ENCODE peak calls at places on chromosome 5, in ten cellular contexts. U is uterus; L is activated T-cell treated with anti-CD3 and anti-CD28 coated beads, Interleukin-2, amount 50 U/mL, for 72 hours; H is MCF 10A; V is AG08396; Y is globus pallidus; P is PC-3; Q is activated naive CD8-positive, alpha-beta T cell treated with anti-CD3 and anti-CD28 coated beads, Interleukin-2, amount 50 U/mL, for 16 hours; O is brain microvascular endothelial cell; W is stimulated activated CD4-positive, alpha-beta T cell treated with anti-CD3 and anti-CD28 coated beads, Interleukin-12 subunit alpha, Interleukin-12 subunit beta, amount 100 ng/mL, for 24 hours. G is an unnamed sample.
A peak's percentile ranks its signal among the peaks of the same experiment; 100 is the strongest.

GRCh38 chr5:56384186-56384585 is 151.1 kb upstream of the ANKRD55 start:
- DNase-seq in U (peak; percentile 22), H (no peak), Y (no peak), Q (no peak), O (no peak), L (no peak), P (no peak), W (no peak), V (no peak), G (no peak)

GRCh38 chr5:2633992-2634391 is 117.5 kb downstream of the IRX2 start:
- DNase-seq in V (no peak), P (peak; percentile 39), W (no peak), O (no peak), L (no peak), Q (no peak), H (peak; percentile 80), Y (no peak), U (no peak), G (no peak)

GRCh38 chr5:97231025-97231636 is 48.1 kb upstream of the RIOK2 start:
- DNase-seq in O (peak; percentile 82), W (no peak), Y (peak; percentile 82), V (peak; percentile 50), H (peak; percentile 77), L (peak; percentile 28), P (peak; percentile 79), U (peak; percentile 20), Q (no peak), G (peak; percentile 79)

GRCh38 chr5:120564013-120564412 is 99.9 kb downstream of the PRR16 start:
- DNase-seq in Q (no peak), L (no peak), W (no peak), U (no peak), P (no peak), Y (no peak), H (peak; percentile 35), V (no peak), O (no peak), G (no peak)

GRCh38 chr5:148393390-148393741 is 9.6 kb downstream of the FBXO38 start:
- DNase-seq in Q (no peak), H (no peak), O (no peak), V (no peak), P (no peak), Y (no peak), L (no peak), U (no peak), W (no peak), G (peak; percentile 43)

GRCh38 chr5:150514708-150515211 is 6.8 kb downstream of the NDST1 start:
- DNase-seq in Q (no peak), L (no peak), P (peak; percentile 62), O (peak; percentile 57), W (no peak), Y (no peak), H (peak; percentile 52), U (no peak), V (no peak), G (no peak)

GRCh38 chr5:53473644-53474043 is 6.8 kb upstream of the FST start:
- DNase-seq in Y (no peak), H (no peak), P (no peak), U (no peak), W (no peak), V (no peak), O (no peak), Q (no peak), L (no peak), G (no peak)

GRCh38 chr5:173830421-173830820 is 57.7 kb upstream of the CPEB4 start:
- DNase-seq in Q (no peak), W (no peak), Y (no peak), V (no peak), H (no peak), U (no peak), L (no peak), O (no peak), P (no peak), G (no peak)

GRCh38 chr5:87598460-87598859 is 185.7 kb upstream of the CCNH start:
- DNase-seq in Y (no peak), H (no peak), W (no peak), P (no peak), O (no peak), L (no peak), U (no peak), Q (no peak), V (no peak), G (no peak)

GRCh38 chr5:61311836-61312808 is 19.9 kb upstream of the ZSWIM6 start:
- DNase-seq in H (peak; percentile 87), V (no peak), W (no peak), Y (no peak), U (no peak), Q (no peak), O (peak; percentile 75), L (no peak), P (peak; percentile 95), G (no peak)

GRCh38 chr5:84301535-84301934 is 83.1 kb downstream of the EDIL3 start:
- DNase-seq in Q (no peak), O (no peak), P (peak; percentile 77), L (no peak), Y (no peak), U (no peak), V (no peak), H (no peak), W (no peak), G (peak; percentile 74)

GRCh38 chr5:57179262-57179960 is 5.6 kb downstream of the GPBP1 start:
- DNase-seq in Y (no peak), P (no peak), V (no peak), W (no peak), O (no peak), L (no peak), U (no peak), H (no peak), Q (no peak), G (no peak)

GRCh38 chr5:140189977-140190867 is 15.2 kb downstream of the CYSTM1 start:
- DNase-seq in Q (no peak), P (no peak), L (no peak), W (no peak), V (peak; percentile 34), U (no peak), H (no peak), O (peak; percentile 83), Y (no peak), G (peak; percentile 59)

GRCh38 chr5:131959906-131960305 is 14.4 kb upstream of the MEIKIN start:
- DNase-seq in H (no peak), P (peak; percentile 5), V (no peak), W (no peak), Q (no peak), L (no peak), Y (no peak), U (no peak), O (no peak), G (no peak)

GRCh38 chr5:151115272-151115905 is 34.6 kb upstream of the TNIP1 start:
- DNase-seq in L (peak; percentile 78), Q (peak; percentile 43), V (peak; percentile 72), O (peak; percentile 46), Y (peak; percentile 53), P (peak; percentile 77), H (peak; percentile 78), W (peak; percentile 65), U (peak; percentile 80), G (peak; percentile 65)

GRCh38 chr5:132369471-132370240 is at the start of gene SLC22A5:
- DNase-seq in L (peak; percentile 84), W (peak; percentile 49), H (peak; percentile 84), Q (peak; percentile 52), V (peak; percentile 87), U (peak; percentile 63), Y (peak; percentile 37), P (peak; percentile 76), O (no peak), G (peak; percentile 62)

GRCh38 chr5:24381861-24382460 is 262.8 kb downstream of the CDH10 start:
- DNase-seq in P (no peak), H (no peak), V (no peak), Q (no peak), U (no peak), O (no peak), L (no peak), Y (no peak), W (no peak), G (no peak)

GRCh38 chr5:131671409-131671808 is 36.4 kb upstream of the RAPGEF6 start:
- DNase-seq in Y (peak; percentile 25), V (no peak), H (no peak), Q (no peak), L (no peak), U (no peak), O (no peak), P (no peak), W (no peak), G (no peak)

GRCh38 chr5:155794801-155795200 is 532.2 kb upstream of the SGCD start:
- DNase-seq in U (no peak), O (no peak), P (no peak), H (no peak), Q (no peak), W (no peak), Y (no peak), V (no peak), L (no peak), G (no peak)

GRCh38 chr5:75510836-75511434 is 494 bp downstream of the CERT1 start:
- DNase-seq in W (no peak), H (peak; percentile 29), U (no peak), O (peak; percentile 35), Q (no peak), Y (peak; percentile 36), L (peak; percentile 57), V (peak; percentile 37), P (peak; percentile 5), G (no peak)

GRCh38 chr5:109053995-109054417 is 306.3 kb downstream of the FER start:
- DNase-seq in Y (no peak), Q (no peak), O (no peak), L (no peak), U (no peak), V (peak; percentile 9), H (no peak), P (no peak), W (no peak), G (peak; percentile 2)

GRCh38 chr5:93621340-93621872 is 38.4 kb downstream of the NR2F1 start:
- DNase-seq in Y (peak; percentile 79), Q (no peak), U (peak; percentile 85), O (peak; percentile 53), P (peak; percentile 50), H (no peak), V (peak; percentile 85), W (no peak), L (no peak), G (peak; percentile 74)

GRCh38 chr5:95993261-95993660 is 31.6 kb upstream of the ELL2 start:
- DNase-seq in V (no peak), P (no peak), Y (no peak), O (no peak), H (no peak), U (no peak), W (no peak), Q (no peak), L (no peak), G (no peak)

GRCh38 chr5:172856336-172856735 is 22.3 kb downstream of the ERGIC1 start:
- DNase-seq in L (no peak), U (no peak), Y (no peak), O (no peak), H (no peak), V (no peak), Q (no peak), P (no peak), W (no peak), G (no peak)